ENCODE peak calls at places on chromosome 17, in six cellular contexts. R is right lobe of liver, O is GM23248, C is tibial nerve, U is pancreas, K is brain microvascular endothelial cell. N is an unnamed sample. For H3K36me3, the result is how much of the 10 kb centered on the place peaks cover.

GRCh38 chr17:63919311-63919723 is 678 bp upstream of the GH1 start:
- DNase-seq in R (peak), C (peak), K (peak), U (peak), O (peak), N (peak)

GRCh38 chr17:68457168-68457538 is at the start of gene WIPI1:
- DNase-seq in O (no peak), R (peak), C (peak), U (peak), K (no peak), N (no peak)

GRCh38 chr17:2244545-2245525 is 58.8 kb downstream of the SMG6 start:
- DNase-seq in U (peak), O (peak), C (peak), K (peak), R (peak), N (peak)

GRCh38 chr17:17472333-17472920 is 4.4 kb upstream of the MED9 start:
- DNase-seq in O (no peak), U (no peak), K (no peak), C (no peak), R (no peak), N (no peak)

GRCh38 chr17:31443386-31443785 is 51.9 kb downstream of the RAB11FIP4 start:
- DNase-seq in O (no peak), C (no peak), U (no peak), K (no peak), R (peak), N (no peak)

GRCh38 chr17:3983945-3984484 is 19.8 kb upstream of the ATP2A3 start:
- DNase-seq in C (no peak), U (no peak), R (peak), K (peak), O (peak), N (peak)

GRCh38 chr17:1562178-1562643 is 381 bp downstream of the PITPNA start:
- DNase-seq in U (peak), O (peak), K (no peak), C (no peak), R (peak), N (peak)

GRCh38 chr17:13393841-13394710 is 207.7 kb downstream of the HS3ST3A1 start:
- DNase-seq in R (no peak), U (no peak), O (peak), K (peak), C (no peak), N (no peak)

GRCh38 chr17:34720760-34721159 is 141.4 kb downstream of the TMEM132E start:
- DNase-seq in U (no peak), C (no peak), O (peak), R (no peak), K (no peak), N (peak)

GRCh38 chr17:32161029-32161428 is 18.7 kb downstream of the RHOT1 start:
- DNase-seq in R (no peak), K (peak), U (no peak), O (no peak), C (no peak), N (no peak)

GRCh38 chr17:65231662-65232335 is 94.6 kb downstream of the RGS9 start:
- DNase-seq in K (peak), U (no peak), O (peak), R (no peak), C (no peak), N (peak)

GRCh38 chr17:57288034-57288752 is 31.9 kb downstream of the MSI2 start:
- DNase-seq in O (peak), C (no peak), U (no peak), K (no peak), R (no peak), N (peak)
- H3K36me3 ChIP-seq in O (under half), C (under half), U (under half), K (under half), R (under half), N (under half)

DNA sequence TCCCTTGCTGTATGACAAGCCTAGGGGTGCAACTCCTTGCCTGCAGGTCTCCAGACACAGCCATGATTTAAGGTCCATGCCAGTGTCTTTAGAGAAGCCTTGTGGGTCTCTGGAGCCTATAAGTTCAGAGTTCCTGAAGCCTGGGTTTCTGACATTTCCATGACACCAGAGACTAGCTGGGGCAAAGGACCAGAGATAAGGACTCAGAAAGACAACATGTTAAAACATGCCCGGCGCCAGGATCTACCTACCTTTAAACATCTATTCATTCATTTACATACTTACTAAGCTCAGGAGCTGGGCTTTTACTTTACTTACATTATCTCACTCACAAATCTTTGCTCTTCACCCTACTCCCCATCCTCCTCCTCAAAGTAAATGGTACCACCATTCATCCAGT is 1.5 kb downstream of the MRPL27 start:
- DNase-seq in C (no peak), R (peak), K (no peak), U (no peak), O (no peak), N (no peak)
- H3K4me3 ChIP-seq in C (no peak), R (no peak), K (no peak), U (no peak), O (peak), N (peak)

DNA sequence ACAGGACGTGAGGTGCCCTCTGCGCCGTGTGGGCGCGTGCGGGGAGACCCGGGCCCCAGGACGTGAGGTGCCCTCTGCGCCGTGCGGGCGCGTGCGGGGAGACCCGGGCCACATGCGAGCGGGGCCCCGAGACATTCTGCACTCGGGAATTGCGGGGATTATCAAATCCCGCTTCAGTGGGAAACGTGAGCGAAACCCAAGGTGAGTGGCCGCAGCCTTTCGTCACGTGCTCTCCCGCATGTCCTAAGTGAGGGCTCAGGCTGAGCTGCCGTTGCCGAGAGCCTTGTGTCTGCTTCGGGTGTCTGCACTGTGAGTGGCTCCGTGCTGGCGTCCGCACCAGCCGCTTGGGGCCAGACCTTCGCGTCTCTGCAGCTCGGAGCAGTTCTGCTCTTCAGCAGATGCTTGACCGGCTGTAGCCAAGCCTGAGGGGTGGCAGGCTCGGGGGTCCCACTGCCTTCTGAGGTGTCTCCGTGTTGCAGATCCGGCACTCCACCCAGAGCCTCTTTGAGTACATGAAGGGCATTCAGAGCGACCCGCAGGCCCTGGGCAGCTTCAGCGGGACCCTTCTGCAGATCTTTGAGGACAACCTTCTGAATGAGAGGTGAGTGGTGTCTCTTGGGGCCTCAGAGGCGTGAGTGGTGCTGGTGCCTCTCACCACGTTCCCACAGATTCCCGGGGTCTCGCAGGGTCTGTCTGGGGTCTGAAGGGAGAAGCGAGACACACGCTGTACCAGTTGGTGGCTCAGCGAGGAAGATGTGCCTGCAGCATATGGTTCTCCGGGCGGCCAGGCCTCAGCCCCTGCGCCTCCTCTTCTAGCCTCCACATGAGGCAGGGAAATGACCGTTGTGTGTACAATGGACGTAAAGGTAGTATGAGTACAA is 90.5 kb upstream of the ZNF750 start:
- DNase-seq in U (no peak), K (no peak), R (peak), O (no peak), C (no peak), N (no peak)
- H3K36me3 ChIP-seq in U (under half), K (under half), R (under half), O (under half), C (under half), N (under half)

DNA sequence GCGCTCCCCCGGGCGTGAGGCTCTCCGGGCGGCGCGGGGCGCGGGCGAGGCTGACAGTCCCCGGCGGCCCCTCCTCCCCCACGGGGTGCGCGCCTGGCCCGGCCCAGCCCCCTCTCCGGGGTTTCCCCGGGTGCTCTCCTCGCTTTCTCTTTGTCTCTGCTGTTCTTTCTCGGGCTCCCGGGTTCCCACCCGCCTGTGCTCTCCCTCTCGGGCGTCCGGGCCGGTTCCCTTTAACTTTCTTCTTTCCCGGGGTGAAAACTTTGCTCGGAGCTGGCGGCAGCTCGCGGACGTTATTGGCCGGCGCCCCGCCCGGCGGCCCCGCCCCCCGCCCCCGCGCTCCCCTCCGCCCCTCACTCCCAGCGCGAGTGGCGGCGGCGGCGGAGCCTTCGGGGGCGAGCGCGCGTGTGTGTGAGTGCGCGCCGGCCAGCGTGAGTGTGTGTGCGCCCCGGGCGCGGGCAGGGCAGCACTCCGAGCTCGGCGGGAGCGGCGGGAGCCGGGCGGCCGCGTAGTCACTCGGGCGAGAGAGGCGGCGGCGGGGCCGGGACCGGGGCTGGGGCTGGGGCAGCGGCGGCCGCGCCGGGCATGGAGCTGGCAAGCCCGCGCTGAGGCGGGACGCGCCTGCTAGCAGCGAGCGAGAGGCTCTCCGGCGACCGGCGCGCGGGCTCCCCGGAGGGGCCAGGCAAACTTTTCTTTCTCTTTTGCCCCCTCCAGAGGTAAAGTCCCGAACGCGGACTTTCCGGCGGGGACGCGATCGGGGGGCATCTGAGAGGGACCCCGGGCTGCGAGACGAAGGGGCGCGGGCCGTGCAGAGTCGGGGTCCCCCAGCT is at the start of gene NTN1:
- DNase-seq in O (peak), K (no peak), R (peak), C (peak), U (peak), N (peak)
- H3K4me3 ChIP-seq in O (peak), K (peak), R (peak), C (peak), U (peak), N (peak)

GRCh38 chr17:73800893-73801292 is 156.6 kb upstream of the SDK2 start:
- DNase-seq in U (no peak), C (no peak), O (no peak), K (no peak), R (no peak), N (no peak)

GRCh38 chr17:73799781-73800627 is 155.8 kb upstream of the SDK2 start:
- DNase-seq in U (no peak), O (no peak), C (no peak), K (no peak), R (no peak), N (no peak)

GRCh38 chr17:73797594-73798110 is 153.4 kb upstream of the SDK2 start:
- DNase-seq in K (no peak), U (no peak), R (no peak), O (no peak), C (no peak), N (peak)

GRCh38 chr17:73798111-73798748 is 154.0 kb upstream of the SDK2 start:
- DNase-seq in U (peak), O (peak), R (peak), K (peak), C (no peak), N (peak)

GRCh38 chr17:73799091-73799490 is 154.8 kb upstream of the SDK2 start:
- DNase-seq in U (no peak), K (no peak), C (no peak), R (no peak), O (no peak), N (no peak)
- H3K36me3 ChIP-seq in U (under half), K (under half), C (under half), R (under half), O (under half), N (under half)

DNA sequence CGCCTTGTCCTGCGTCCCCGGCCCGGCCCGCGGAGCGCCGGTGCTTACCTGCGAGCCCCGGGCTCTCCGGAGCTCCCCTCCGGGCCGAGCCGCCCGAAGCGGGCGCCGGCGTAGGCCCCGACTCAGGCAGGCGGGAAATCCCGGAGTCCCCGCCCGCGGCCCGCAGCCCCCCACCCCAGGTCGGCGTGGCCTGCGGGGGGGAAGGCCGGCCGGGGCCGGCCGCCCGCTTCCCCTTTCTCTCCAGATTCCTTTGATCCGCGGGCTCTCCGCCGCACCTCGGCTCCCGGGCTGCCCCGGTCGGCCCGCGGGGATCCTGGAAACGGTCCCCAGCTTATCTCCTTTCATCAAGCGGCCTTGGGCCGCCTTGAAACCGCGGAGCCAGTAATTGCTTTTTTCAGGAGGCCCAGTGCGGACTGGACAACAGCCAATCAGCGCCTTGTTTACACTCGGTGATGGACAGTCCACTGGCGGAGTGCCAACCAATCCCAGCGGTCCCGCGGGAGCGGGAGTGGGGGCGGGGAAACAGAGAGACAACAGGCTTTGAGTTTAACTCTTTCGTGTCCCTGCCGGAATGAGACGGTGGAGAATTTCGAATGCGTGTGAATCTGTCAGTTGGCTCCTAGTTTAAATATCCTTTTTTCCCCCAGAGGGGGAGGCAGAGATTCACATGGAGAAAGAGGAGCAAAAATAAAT is 1.4 kb upstream of the BAHCC1 start:
- DNase-seq in O (peak), R (peak), C (peak), U (peak), K (peak), N (peak)
- H3K4me3 ChIP-seq in O (peak), R (peak), C (peak), U (peak), K (peak), N (peak)

GRCh38 chr17:11035681-11036080 is 197.8 kb upstream of the PIRT start:
- DNase-seq in O (no peak), R (no peak), C (no peak), K (no peak), U (no peak), N (no peak)
- H3K36me3 ChIP-seq in O (under half), R (under half), C (under half), K (under half), U (under half), N (under half)

DNA sequence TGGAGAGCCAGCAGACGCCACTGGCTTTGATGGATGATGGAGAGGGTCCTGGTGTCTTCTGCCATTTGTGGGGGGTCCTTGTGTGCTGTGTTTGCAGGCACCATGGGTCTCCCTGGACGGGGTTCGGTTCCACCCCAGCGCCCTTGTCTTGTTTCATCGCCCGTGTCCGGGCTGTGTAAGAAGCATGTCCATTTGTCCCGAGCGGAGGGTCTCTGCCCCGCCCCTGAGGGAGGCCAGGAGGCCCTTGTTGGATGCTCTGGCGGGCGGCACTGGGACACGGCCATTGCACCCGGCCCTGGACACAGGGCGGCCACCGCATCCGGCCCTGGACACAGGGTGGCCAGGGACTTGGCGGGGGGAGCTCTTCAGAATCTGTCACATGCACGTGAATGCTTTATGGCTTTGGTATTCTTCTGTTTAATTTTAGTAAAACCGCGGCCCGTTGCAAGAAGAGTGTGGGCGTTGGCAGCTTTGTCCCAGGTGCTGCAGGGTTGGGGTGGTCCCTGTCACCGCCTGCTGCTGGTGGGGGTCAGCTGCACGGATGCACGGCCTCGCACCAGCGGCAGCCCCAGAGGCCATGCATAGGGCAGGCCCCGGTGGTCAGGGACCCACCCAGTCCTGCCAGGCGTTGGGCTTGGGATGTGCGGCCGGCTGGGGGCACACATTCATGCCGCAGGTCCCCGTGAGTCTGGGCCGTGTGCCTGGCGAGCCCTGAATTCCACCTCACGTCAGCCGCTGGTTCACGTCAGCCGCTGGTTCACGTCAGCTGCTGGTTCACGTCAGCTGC is 21.0 kb upstream of the ZNF750 start:
- DNase-seq in O (no peak), R (peak), C (no peak), U (no peak), K (no peak), N (no peak)
- H3K4me3 ChIP-seq in O (no peak), R (no peak), C (peak), U (no peak), K (no peak), N (no peak)

DNA sequence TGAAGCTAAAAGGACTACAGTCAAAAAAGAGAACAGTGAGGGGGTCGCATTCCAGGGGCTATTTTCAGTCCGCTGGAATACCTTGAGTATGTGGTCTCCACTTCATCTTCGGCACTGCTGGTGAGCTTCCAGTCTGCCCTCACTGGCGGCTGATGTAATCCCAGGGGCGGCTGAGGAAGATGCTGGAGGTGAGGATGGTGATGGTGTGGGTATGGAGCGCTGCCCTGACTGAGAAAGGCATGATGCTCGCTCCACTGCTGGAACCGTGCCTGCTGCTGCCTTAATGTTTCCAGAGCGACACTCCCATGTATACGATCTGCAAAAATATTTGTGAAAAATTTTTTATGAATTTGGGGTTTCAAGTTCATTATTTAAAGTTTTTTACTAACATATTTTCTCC is 64.1 kb downstream of the CACNG1 start:
- DNase-seq in U (no peak), R (no peak), K (no peak), O (no peak), C (no peak), N (no peak)
- H3K36me3 ChIP-seq in U (under half), R (half or more), K (under half), O (under half), C (under half), N (half or more)

GRCh38 chr17:76527430-76528111 is 9.9 kb downstream of the CYGB start:
- DNase-seq in R (no peak), K (peak), U (no peak), C (peak), O (no peak), N (peak)
- H3K4me3 ChIP-seq in R (no peak), K (peak), U (no peak), C (no peak), O (no peak), N (no peak)